ENCODE peak calls at places on chromosome 18, in nine cellular contexts. O, X, F, I, E, L, Y, G and K are unnamed samples.

GRCh38 chr18:10003866-10004265 is 90.0 kb downstream of the VAPA start:
- DNase-seq in G (no peak), O (no peak), X (no peak), F (no peak), I (no peak), E (no peak), Y (no peak), L (no peak), K (no peak)

GRCh38 chr18:42719221-42719620 is 396.3 kb downstream of the RIT2 start:
- DNase-seq in L (no peak), E (no peak), X (peak), G (no peak), F (no peak), Y (no peak), I (no peak), O (no peak), K (no peak)

GRCh38 chr18:61589053-61589723 is 256.0 kb downstream of the CDH20 start:
- DNase-seq in I (no peak), L (no peak), G (no peak), X (no peak), O (no peak), Y (no peak), E (no peak), F (no peak), K (no peak)

GRCh38 chr18:10771053-10771709 is 245.4 kb downstream of the NAPG start:
- DNase-seq in G (no peak), F (no peak), L (no peak), Y (peak), E (peak), O (no peak), X (no peak), I (peak), K (peak)

GRCh38 chr18:36593641-36594040 is 235.2 kb downstream of the TPGS2 start:
- DNase-seq in G (no peak), Y (no peak), X (no peak), E (no peak), L (no peak), I (no peak), O (no peak), F (no peak), K (no peak)

GRCh38 chr18:46321954-46322353 is 217.8 kb downstream of the HAUS1 start:
- DNase-seq in L (no peak), Y (no peak), G (no peak), E (no peak), O (peak), F (no peak), I (no peak), X (no peak), K (no peak)

GRCh38 chr18:39558658-39559057 is 1993.1 kb upstream of the CELF4 start:
- DNase-seq in X (no peak), F (no peak), E (no peak), G (no peak), I (no peak), Y (no peak), O (no peak), L (no peak), K (no peak)

GRCh38 chr18:23859466-23860352 is 154.8 kb upstream of the TTC39C start:
- DNase-seq in L (no peak), F (no peak), I (no peak), O (no peak), X (no peak), E (no peak), Y (no peak), G (no peak), K (no peak)

GRCh38 chr18:69755041-69755440 is 192.6 kb downstream of the CD226 start:
- DNase-seq in G (no peak), O (no peak), I (no peak), Y (no peak), L (no peak), E (no peak), X (no peak), F (no peak), K (no peak)

GRCh38 chr18:2805970-2806943 is 40.5 kb upstream of the EMILIN2 start:
- DNase-seq in L (no peak), F (no peak), X (no peak), G (no peak), I (peak), E (peak), O (no peak), Y (no peak), K (peak)

GRCh38 chr18:42264467-42264866 is 309.4 kb downstream of the PIK3C3 start:
- DNase-seq in E (no peak), G (no peak), Y (no peak), X (no peak), O (no peak), L (no peak), I (no peak), F (no peak), K (no peak)

GRCh38 chr18:23237524-23238151 is 102.4 kb downstream of the CABLES1 start:
- DNase-seq in E (peak), I (peak), O (peak), L (peak), F (peak), Y (peak), G (peak), X (no peak), K (peak)

GRCh38 chr18:32328379-32328778 is 138.5 kb downstream of the MEP1B start:
- DNase-seq in F (no peak), E (peak), Y (no peak), X (no peak), I (no peak), G (no peak), L (no peak), O (no peak), K (peak)

GRCh38 chr18:59665057-59666007 is 31.9 kb downstream of the CCBE1 start:
- DNase-seq in E (peak), O (no peak), G (no peak), L (no peak), Y (no peak), I (peak), X (no peak), F (no peak), K (no peak)

GRCh38 chr18:41134426-41134825 is 820.6 kb upstream of the PIK3C3 start:
- DNase-seq in I (no peak), Y (no peak), L (no peak), O (no peak), F (no peak), G (no peak), E (peak), X (no peak), K (no peak)

GRCh38 chr18:48545690-48546365 is 7.0 kb downstream of the CTIF start:
- DNase-seq in O (peak), X (peak), Y (no peak), I (peak), F (peak), L (no peak), G (peak), E (peak), K (peak)

GRCh38 chr18:43533371-43533770 is 256.1 kb upstream of the SYT4 start:
- DNase-seq in G (no peak), Y (no peak), L (no peak), I (no peak), F (no peak), E (peak), O (no peak), X (no peak), K (no peak)

GRCh38 chr18:13217971-13218375 is 587 bp upstream of the LDLRAD4 start:
- DNase-seq in G (no peak), L (no peak), E (no peak), F (no peak), X (no peak), I (no peak), Y (no peak), O (no peak), K (no peak)

GRCh38 chr18:76983613-76984051 is 149.0 kb downstream of the MBP start:
- DNase-seq in O (peak), I (no peak), E (no peak), F (no peak), G (no peak), Y (no peak), L (no peak), X (no peak), K (no peak)

GRCh38 chr18:55250729-55251128 is 291.5 kb upstream of the CCDC68 start:
- DNase-seq in G (no peak), L (no peak), F (no peak), E (no peak), Y (peak), X (no peak), O (no peak), I (peak), K (peak)

GRCh38 chr18:10228380-10228779 is 226.1 kb upstream of the APCDD1 start:
- DNase-seq in O (no peak), Y (peak), L (no peak), X (no peak), E (no peak), F (peak), I (no peak), G (no peak), K (no peak)

GRCh38 chr18:29160123-29160522 is 983.2 kb upstream of the CDH2 start:
- DNase-seq in L (no peak), F (no peak), I (no peak), O (no peak), Y (no peak), X (no peak), G (no peak), E (no peak), K (no peak)

GRCh38 chr18:48590678-48591077 is 51.8 kb downstream of the CTIF start:
- DNase-seq in I (peak), X (peak), Y (peak), F (no peak), O (no peak), L (no peak), E (peak), G (no peak), K (peak)

GRCh38 chr18:60503166-60503565 is 130.6 kb upstream of the MC4R start:
- DNase-seq in Y (no peak), O (no peak), F (no peak), E (no peak), I (no peak), L (no peak), X (no peak), G (no peak), K (no peak)

GRCh38 chr18:23578891-23579653 is 7.2 kb downstream of the NPC1 start:
- DNase-seq in E (peak), Y (no peak), X (no peak), G (no peak), I (peak), L (no peak), F (no peak), O (no peak), K (no peak)

GRCh38 chr18:58429442-58429841 is 199.4 kb downstream of the ALPK2 start:
- DNase-seq in F (no peak), G (no peak), I (no peak), Y (no peak), X (no peak), L (no peak), O (no peak), E (no peak), K (no peak)

GRCh38 chr18:21632393-21632792 is 20.3 kb downstream of the SNRPD1 start:
- DNase-seq in L (no peak), F (no peak), X (no peak), I (no peak), E (peak), G (no peak), Y (no peak), O (no peak), K (no peak)

GRCh38 chr18:8241731-8242130 is 367.5 kb upstream of the RAB12 start:
- DNase-seq in O (no peak), I (no peak), F (no peak), Y (no peak), G (no peak), X (no peak), L (no peak), E (no peak), K (no peak)

GRCh38 chr18:25533088-25533676 is 181.2 kb upstream of the ZNF521 start:
- DNase-seq in L (no peak), E (no peak), F (no peak), Y (peak), I (no peak), X (no peak), G (no peak), O (peak), K (no peak)

GRCh38 chr18:9787716-9788115 is 79.6 kb downstream of the RAB31 start:
- DNase-seq in E (peak), I (peak), X (no peak), G (no peak), O (no peak), Y (peak), F (no peak), L (no peak), K (peak)

GRCh38 chr18:44795241-44795640 is 114.6 kb downstream of the SETBP1 start:
- DNase-seq in X (no peak), I (no peak), G (no peak), O (no peak), L (no peak), Y (no peak), F (no peak), E (no peak), K (no peak)

GRCh38 chr18:24704921-24705620 is 244.6 kb downstream of the HRH4 start:
- DNase-seq in F (peak), Y (peak), L (no peak), O (no peak), I (peak), X (peak), G (no peak), E (peak), K (no peak)

GRCh38 chr18:471701-472100 is 28.8 kb downstream of the COLEC12 start:
- DNase-seq in F (no peak), O (no peak), I (peak), Y (peak), E (no peak), L (no peak), G (no peak), X (no peak), K (no peak)

GRCh38 chr18:63161728-63162195 is 157.8 kb downstream of the BCL2 start:
- DNase-seq in F (peak), Y (peak), O (no peak), I (peak), X (no peak), G (peak), L (no peak), E (peak), K (peak)